ENCODE peak calls at places on chromosomes 1 and 21, in four cellular contexts. Z is endothelial cell of umbilical vein, H is heart left ventricle, C is GM12892. R is an unnamed sample.

GRCh38 chr1:33060579-33061083 is 20.3 kb upstream of the AZIN2 start:
- DNase-seq in Z (peak), H (peak), C (no peak), R (no peak)

GRCh38 chr1:95685091-95685490 is 451.1 kb downstream of the RWDD3 start:
- DNase-seq in Z (no peak), H (no peak), C (no peak), R (no peak)

GRCh38 chr1:85078903-85079302 is 30.6 kb upstream of the MCOLN3 start:
- DNase-seq in Z (no peak), H (no peak), C (no peak), R (no peak)

GRCh38 chr1:24902471-24902891 is 27.6 kb downstream of the RUNX3 start:
- DNase-seq in Z (no peak), H (no peak), C (peak), R (no peak)

GRCh38 chr1:62275095-62275494 is 44.1 kb downstream of the KANK4 start:
- DNase-seq in Z (no peak), H (no peak), C (no peak), R (no peak)

GRCh38 chr1:145690587-145691558 is 16.3 kb downstream of the PDZK1 start:
- DNase-seq in Z (peak), H (no peak), C (peak), R (peak)

GRCh38 chr1:19074361-19074901 is 118.0 kb upstream of the IFFO2 start:
- DNase-seq in Z (no peak), H (no peak), C (no peak), R (no peak)

GRCh38 chr1:205360166-205360565 is 3.4 kb upstream of the KLHDC8A start:
- DNase-seq in Z (no peak), H (no peak), C (no peak), R (no peak)

GRCh38 chr1:223827193-223827663 is 18.5 kb downstream of the TP53BP2 start:
- DNase-seq in Z (peak), H (no peak), C (no peak), R (peak)

GRCh38 chr1:211830055-211830329 is 571 bp downstream of the LPGAT1 start:
- DNase-seq in Z (no peak), H (no peak), C (no peak), R (no peak)

DNA sequence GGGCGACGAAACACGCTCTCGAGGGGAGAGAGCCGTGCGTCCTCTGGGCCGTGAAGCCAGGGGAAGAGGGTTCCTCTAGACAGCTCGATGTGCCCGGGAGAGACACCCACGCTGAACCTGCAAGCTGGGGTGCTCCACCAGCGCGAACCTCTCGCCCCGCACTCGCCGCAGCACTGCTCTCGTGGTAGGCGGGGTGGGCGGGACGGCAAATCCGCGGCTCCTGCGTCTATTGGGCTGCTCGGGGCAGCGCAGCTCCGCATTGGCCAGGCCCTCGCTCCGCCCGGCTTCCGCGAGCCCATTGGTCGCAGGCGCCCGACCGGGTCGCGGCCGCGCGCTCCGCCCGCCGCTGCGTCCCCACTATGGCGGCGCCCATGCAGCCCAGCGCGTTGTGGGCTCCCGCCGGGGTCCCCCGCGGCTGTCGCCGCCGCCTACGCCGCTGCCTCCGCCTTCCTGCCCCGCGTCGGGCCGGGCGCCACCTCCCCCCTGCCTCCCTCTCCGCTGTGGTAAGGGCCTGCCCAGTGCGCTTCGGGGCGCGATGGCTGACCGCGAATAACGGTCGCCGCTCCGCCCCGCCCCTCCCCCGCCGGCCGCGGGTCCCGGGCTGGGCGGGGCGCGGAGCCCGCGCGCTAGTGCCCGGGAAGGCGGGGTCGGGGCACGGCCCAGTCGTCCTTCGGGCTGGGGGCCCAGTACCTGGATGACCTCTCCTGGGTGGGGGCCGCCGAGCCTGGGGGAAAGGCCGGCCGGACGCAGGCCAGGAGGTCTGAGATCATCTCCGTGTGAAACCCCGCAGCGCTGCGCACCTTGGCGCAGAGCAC is at the start of gene ST3GAL3:
- DNase-seq in Z (peak), H (peak), C (peak), R (peak)
- TF ChIP-seq POLR2A in Z (peak), H (no peak), C (peak), R (peak)

GRCh38 chr1:147086129-147086528 is 86.1 kb downstream of the PRKAB2 start:
- DNase-seq in Z (no peak), H (no peak), C (no peak), R (no peak)
- TF ChIP-seq POLR2A in Z (no peak), H (no peak), C (no peak), R (no peak)

DNA sequence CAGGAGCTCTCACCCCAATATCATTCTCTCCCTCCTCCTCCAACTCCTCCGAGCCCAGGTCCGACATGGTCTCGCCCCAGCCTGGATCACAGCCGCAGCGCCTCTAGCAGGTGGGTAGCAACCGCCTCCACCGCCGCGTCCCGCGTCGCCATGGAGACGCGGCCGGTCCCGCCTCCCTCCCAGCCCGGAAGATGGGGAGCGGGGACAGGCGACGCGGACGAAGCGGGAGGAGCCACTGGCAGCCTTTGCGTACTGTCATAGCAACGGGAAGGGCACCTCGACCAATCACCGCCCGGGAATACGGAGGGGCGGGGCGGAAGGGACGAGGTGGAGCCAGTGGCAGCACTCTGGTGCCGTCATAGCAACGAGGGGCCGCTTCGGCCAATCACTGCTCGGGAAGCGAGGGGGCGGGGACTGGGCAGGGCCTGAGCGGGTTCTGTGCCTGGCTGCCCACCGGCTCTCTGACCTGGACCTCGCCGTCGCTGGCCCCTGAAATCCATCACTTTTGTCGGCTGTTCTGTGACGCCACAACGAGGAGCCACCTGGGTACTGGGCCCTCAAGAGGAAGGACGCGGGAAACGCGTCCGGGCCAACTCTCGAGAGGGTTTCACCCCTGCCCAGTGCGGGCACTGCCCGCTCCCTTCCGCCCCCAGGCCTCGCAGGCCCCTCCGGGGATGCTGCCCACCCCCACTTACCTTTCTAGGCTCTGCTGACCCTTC is at the start of gene RSPH1:
- DNase-seq in Z (peak), H (peak), C (peak), R (peak)
- TF ChIP-seq POLR2A in Z (no peak), H (peak), C (no peak), R (peak)

DNA sequence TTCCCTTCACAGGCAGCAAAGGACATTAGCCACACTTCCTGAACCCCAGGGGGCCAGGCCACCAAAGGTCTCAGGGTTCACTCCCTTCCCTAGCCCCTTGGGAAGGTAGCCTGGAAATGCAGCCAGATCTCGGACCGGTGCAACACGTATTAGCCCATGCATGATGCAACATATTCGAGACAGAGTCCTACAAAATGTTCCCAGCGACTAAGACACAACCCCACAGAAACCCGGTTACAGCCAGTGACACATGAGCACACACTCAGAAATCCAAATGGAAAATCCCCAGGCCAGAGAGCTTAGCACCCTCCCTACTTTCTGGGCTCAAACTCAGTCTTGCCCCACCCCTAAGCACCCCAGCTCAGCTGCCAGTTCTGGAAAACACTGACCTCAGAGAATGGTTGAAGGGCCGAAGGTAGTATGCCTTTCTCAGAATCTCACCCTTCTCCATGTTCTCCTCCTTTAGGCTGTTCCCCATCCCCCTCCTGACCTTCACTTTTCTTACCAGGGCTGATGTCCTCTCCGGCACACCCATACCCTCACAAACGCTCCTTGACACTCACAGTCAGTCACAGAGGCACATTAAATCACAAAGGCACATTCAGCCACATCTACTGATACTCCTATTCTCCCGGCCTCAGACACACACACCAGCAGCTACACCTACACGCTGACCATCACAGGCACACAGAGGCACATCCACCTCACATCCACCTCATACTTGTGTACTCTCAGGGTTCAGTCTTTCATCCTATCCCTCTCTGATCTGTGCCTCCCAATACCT is at the start of gene TSPAN1:
- DNase-seq in Z (no peak), H (peak), C (no peak), R (no peak)
- TF ChIP-seq POLR2A in Z (no peak), H (no peak), C (no peak), R (no peak)

DNA sequence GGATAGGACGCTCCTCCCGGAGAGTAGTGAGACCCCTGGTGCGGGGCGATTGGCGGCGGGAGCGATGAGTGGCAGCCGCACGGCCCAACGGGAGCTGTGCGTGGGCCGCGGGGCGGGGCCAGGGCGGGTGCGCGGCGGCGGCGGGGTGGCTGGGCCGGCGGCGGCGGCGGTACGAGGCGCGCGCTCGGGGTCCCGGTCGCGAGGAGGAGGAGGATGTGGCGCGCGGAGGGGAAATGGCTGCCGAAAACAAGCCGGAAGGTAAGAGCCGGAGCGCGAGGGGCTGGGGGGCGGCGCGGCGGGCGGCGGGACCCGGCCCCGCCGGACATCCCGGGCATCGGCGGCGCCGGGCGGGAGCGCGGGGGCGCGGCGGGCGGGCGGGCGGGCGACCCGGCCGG is at the start of gene CAMTA1:
- DNase-seq in Z (no peak), H (no peak), C (peak), R (no peak)
- TF ChIP-seq POLR2A in Z (no peak), H (no peak), C (no peak), R (no peak)